ENCODE peak calls at places on chromosomes 12 and 14, in ten cellular contexts. Y, H, S, M, R, Q, D, U, F and E are unnamed samples.

GRCh38 chr12:68510394-68510793 is 100.3 kb upstream of the RAP1B start:
- DNase-seq in Y (no peak), H (no peak), S (no peak), M (no peak), R (no peak), Q (no peak), D (no peak), U (peak; percentile 25), F (no peak), E (no peak)

GRCh38 chr14:67557656-67558055 is 24.6 kb downstream of the PLEKHH1 start:
- DNase-seq in Y (no peak), H (no peak), S (no peak), M (no peak), R (no peak), Q (no peak), D (no peak), U (no peak), F (no peak), E (peak; percentile 12)

GRCh38 chr14:24481622-24482324 is 26.3 kb downstream of the CMA1 start:
- DNase-seq in Y (peak; percentile 56), H (peak; percentile 8), S (peak; percentile 32), M (no peak), R (no peak), Q (no peak), D (peak; percentile 70), U (peak; percentile 77), F (peak; percentile 3), E (peak; percentile 54)

GRCh38 chr12:42143401-42144173 is 1.1 kb downstream of the GXYLT1 start:
- DNase-seq in Y (no peak), H (peak; percentile 28), S (peak; percentile 43), M (no peak), R (peak; percentile 48), Q (no peak), D (no peak), U (peak; percentile 34), F (no peak), E (no peak)

GRCh38 chr12:64157110-64157509 is 65.0 kb downstream of the KICS2 start:
- DNase-seq in Y (no peak), H (no peak), S (no peak), M (no peak), R (no peak), Q (no peak), D (no peak), U (no peak), F (no peak), E (no peak)

GRCh38 chr12:68844318-68844745 is 36.4 kb downstream of the MDM2 start:
- DNase-seq in Y (no peak), H (no peak), S (no peak), M (no peak), R (no peak), Q (no peak), D (no peak), U (no peak), F (no peak), E (no peak)

GRCh38 chr12:96094201-96094600 is 58.8 kb upstream of the LTA4H start:
- DNase-seq in Y (no peak), H (no peak), S (no peak), M (no peak), R (no peak), Q (no peak), D (no peak), U (no peak), F (no peak), E (no peak)

GRCh38 chr12:115149279-115149678 is 465.3 kb upstream of the TBX3 start:
- DNase-seq in Y (no peak), H (peak; percentile 73), S (no peak), M (no peak), R (no peak), Q (no peak), D (no peak), U (no peak), F (no peak), E (no peak)

GRCh38 chr14:102857444-102857843 is 65.0 kb upstream of the AMN start:
- DNase-seq in Y (no peak), H (no peak), S (no peak), M (no peak), R (peak; percentile 32), Q (no peak), D (no peak), U (no peak), F (no peak), E (no peak)

GRCh38 chr14:102848830-102849521 is 71.7 kb downstream of the TRAF3 start:
- DNase-seq in Y (peak; percentile 65), H (no peak), S (no peak), M (no peak), R (no peak), Q (no peak), D (peak; percentile 56), U (peak; percentile 83), F (no peak), E (no peak)

GRCh38 chr14:102854397-102854703 is 68.1 kb upstream of the AMN start:
- DNase-seq in Y (no peak), H (no peak), S (no peak), M (no peak), R (no peak), Q (no peak), D (no peak), U (no peak), F (no peak), E (no peak)

GRCh38 chr14:102849522-102850379 is 72.5 kb downstream of the TRAF3 start:
- DNase-seq in Y (peak; percentile 63), H (peak; percentile 64), S (no peak), M (no peak), R (peak; percentile 52), Q (no peak), D (peak; percentile 81), U (peak; percentile 73), F (peak; percentile 22), E (no peak)

GRCh38 chr14:102853703-102854396 is 68.6 kb upstream of the AMN start:
- DNase-seq in Y (no peak), H (no peak), S (no peak), M (no peak), R (no peak), Q (no peak), D (no peak), U (no peak), F (no peak), E (no peak)
- H3K36me3 ChIP-seq in Y (no peaks in the 10 kb centered on the region), H (no peaks in the 10 kb centered on the region), S (no peaks in the 10 kb centered on the region), M (no peaks in the 10 kb centered on the region), R (peaks cover 3% of the 10 kb centered on the region), Q (no peaks in the 10 kb centered on the region), D (no peaks in the 10 kb centered on the region), U (peaks cover 8% of the 10 kb centered on the region), F (peaks cover 4% of the 10 kb centered on the region), E (no peaks in the 10 kb centered on the region)

GRCh38 chr12:8819676-8819980 is 2.8 kb upstream of the A2ML1 start:
- DNase-seq in Y (no peak), H (peak; percentile 9), S (no peak), M (no peak), R (no peak), Q (no peak), D (no peak), U (no peak), F (no peak), E (no peak)

GRCh38 chr12:8822298-8822697 is at the start of gene A2ML1:
- DNase-seq in Y (no peak), H (no peak), S (no peak), M (no peak), R (no peak), Q (no peak), D (no peak), U (no peak), F (no peak), E (no peak)

GRCh38 chr12:8816448-8816847 is 6.0 kb upstream of the A2ML1 start:
- DNase-seq in Y (no peak), H (no peak), S (no peak), M (no peak), R (no peak), Q (no peak), D (no peak), U (no peak), F (no peak), E (no peak)

GRCh38 chr12:8817856-8818255 is 4.6 kb upstream of the A2ML1 start:
- DNase-seq in Y (no peak), H (no peak), S (no peak), M (no peak), R (no peak), Q (no peak), D (no peak), U (no peak), F (no peak), E (no peak)

DNA sequence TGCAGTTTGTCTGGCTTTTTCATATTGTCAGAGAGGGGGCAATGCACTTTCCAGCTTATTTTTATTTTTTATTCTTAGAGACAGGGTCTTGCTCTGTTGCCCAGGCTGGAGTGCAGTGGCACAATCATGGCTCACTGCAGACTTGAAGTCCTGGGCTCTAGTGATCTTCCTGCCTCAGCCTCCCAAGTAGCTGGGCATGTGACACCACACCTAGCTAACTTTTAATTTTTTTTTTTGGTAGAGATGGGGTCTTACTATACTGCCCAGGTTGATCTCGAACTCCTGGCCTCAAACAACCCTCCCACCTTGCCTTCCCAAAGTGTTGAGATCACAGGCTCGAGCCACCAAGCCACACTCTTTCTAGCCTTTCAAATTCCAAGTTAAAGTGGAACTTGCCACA is 3.9 kb upstream of the A2ML1 start:
- DNase-seq in Y (no peak), H (no peak), S (no peak), M (no peak), R (no peak), Q (no peak), D (no peak), U (no peak), F (no peak), E (no peak)
- H3K4me1 ChIP-seq in Y (no peaks in the 10 kb centered on the region), H (no peaks in the 10 kb centered on the region), S (peaks cover 9% of the 10 kb centered on the region), M (peaks cover 80% of the 10 kb centered on the region), R (no peaks in the 10 kb centered on the region), Q (no peaks in the 10 kb centered on the region), D (no peaks in the 10 kb centered on the region), U (no peaks in the 10 kb centered on the region), F (no peaks in the 10 kb centered on the region), E (no peaks in the 10 kb centered on the region)

GRCh38 chr12:50739611-50740010 is 24.3 kb upstream of the ATF1 start:
- DNase-seq in Y (no peak), H (peak; percentile 16), S (no peak), M (no peak), R (no peak), Q (no peak), D (no peak), U (no peak), F (no peak), E (no peak)

GRCh38 chr12:50734409-50735263 is 29.3 kb upstream of the ATF1 start:
- DNase-seq in Y (no peak), H (peak; percentile 33), S (peak; percentile 64), M (no peak), R (peak; percentile 46), Q (no peak), D (no peak), U (peak; percentile 63), F (peak; percentile 28), E (no peak)

GRCh38 chr12:50742776-50743175 is 21.1 kb upstream of the ATF1 start:
- DNase-seq in Y (no peak), H (no peak), S (no peak), M (no peak), R (no peak), Q (no peak), D (no peak), U (no peak), F (peak; percentile 2), E (no peak)

GRCh38 chr12:50745861-50746260 is 18.0 kb upstream of the ATF1 start:
- DNase-seq in Y (no peak), H (no peak), S (no peak), M (no peak), R (no peak), Q (no peak), D (no peak), U (no peak), F (no peak), E (no peak)

GRCh38 chr12:50740307-50740706 is 23.6 kb upstream of the ATF1 start:
- DNase-seq in Y (no peak), H (no peak), S (no peak), M (no peak), R (no peak), Q (no peak), D (no peak), U (no peak), F (no peak), E (no peak)
- H3K36me3 ChIP-seq in Y (no peaks in the 10 kb centered on the region), H (peaks cover 42% of the 10 kb centered on the region), S (peaks cover 51% of the 10 kb centered on the region), M (peaks cover 29% of the 10 kb centered on the region), R (peaks cover 50% of the 10 kb centered on the region), Q (peaks cover 75% of the 10 kb centered on the region), D (peaks cover 20% of the 10 kb centered on the region), U (peaks cover 39% of the 10 kb centered on the region), F (peaks cover 84% of the 10 kb centered on the region), E (peaks cover 75% of the 10 kb centered on the region)

DNA sequence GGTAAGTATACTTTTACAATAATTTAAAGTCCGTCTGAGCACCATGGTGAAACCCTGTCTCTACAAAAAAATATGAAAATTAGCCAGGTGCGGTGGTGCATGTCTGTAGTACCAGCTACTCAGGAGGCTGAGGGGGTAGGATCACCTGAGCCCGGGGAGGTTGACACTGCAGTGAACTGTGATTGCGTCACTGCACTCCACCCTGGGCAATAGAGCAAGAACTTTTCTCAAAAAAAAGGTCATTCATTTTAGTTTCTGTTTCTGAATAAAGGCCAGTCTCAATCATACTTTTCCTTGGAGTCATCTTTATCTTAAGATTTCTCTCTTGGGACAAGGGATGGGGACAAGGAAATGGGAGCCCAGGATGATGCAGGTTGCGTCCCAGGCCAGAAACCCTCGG is 12.9 kb downstream of the ANKRD13A start:
- DNase-seq in Y (peak; percentile 65), H (no peak), S (peak; percentile 80), M (no peak), R (no peak), Q (no peak), D (no peak), U (no peak), F (no peak), E (no peak)
- H3K4me1 ChIP-seq in Y (no peaks in the 10 kb centered on the region), H (peaks cover 8% of the 10 kb centered on the region), S (peaks cover 73% of the 10 kb centered on the region), M (peaks cover 19% of the 10 kb centered on the region), R (peaks cover 3% of the 10 kb centered on the region), Q (no peaks in the 10 kb centered on the region), D (no peaks in the 10 kb centered on the region), U (no peaks in the 10 kb centered on the region), F (no peaks in the 10 kb centered on the region), E (no peaks in the 10 kb centered on the region)